ENCODE peak calls at places on chromosomes 3 and 15, in six cellular contexts. T is activated naive CD8-positive, alpha-beta T cell treated with anti-CD3 and anti-CD28 coated beads for 36 hours; D is progenitor cell of endocrine pancreas; B is mesendoderm; U is fibroblast of mammary gland; Z is NCI-H69. I is an unnamed sample.

GRCh38 chr15:24955549-24955929 is 752 bp downstream of the SNRPN start:
- DNase-seq in Z (peak), D (no peak), U (no peak), T (peak), B (no peak), I (peak)

GRCh38 chr15:74333093-74333492 is 34.4 kb downstream of the CYP11A1 start:
- DNase-seq in Z (no peak), D (no peak), T (no peak), B (no peak), U (no peak), I (no peak)

GRCh38 chr3:121436641-121437040 is 109.1 kb downstream of the POLQ start:
- DNase-seq in B (no peak), T (no peak), Z (no peak), D (no peak), U (no peak), I (no peak)

GRCh38 chr3:118628704-118629341 is 405.8 kb downstream of the IGSF11 start:
- DNase-seq in T (peak), U (peak), Z (peak), B (peak), D (peak), I (no peak)

GRCh38 chr3:150603888-150604319 is 783 bp downstream of the SELENOT start:
- DNase-seq in D (no peak), B (peak), Z (peak), T (no peak), U (no peak), I (no peak)

GRCh38 chr15:70617076-70617910 is 146.1 kb downstream of the UACA start:
- DNase-seq in Z (peak), D (no peak), U (no peak), B (no peak), T (no peak), I (no peak)

GRCh38 chr3:127637546-127637945 is 8.6 kb downstream of the PODXL2 start:
- DNase-seq in B (no peak), T (peak), D (no peak), U (no peak), Z (peak), I (no peak)

GRCh38 chr15:52241489-52241888 is 50.3 kb upstream of the GNB5 start:
- DNase-seq in D (no peak), U (no peak), Z (no peak), T (no peak), B (no peak), I (no peak)

GRCh38 chr15:78049691-78050440 is 27.6 kb downstream of the TBC1D2B start:
- DNase-seq in B (no peak), U (peak), T (peak), D (no peak), Z (no peak), I (no peak)

GRCh38 chr15:77582763-77583162 is 49.9 kb downstream of the LINGO1 start:
- DNase-seq in Z (peak), T (no peak), D (no peak), B (no peak), U (no peak), I (no peak)

GRCh38 chr3:73409405-73409804 is 215.3 kb downstream of the PDZRN3 start:
- DNase-seq in U (peak), T (no peak), D (no peak), B (no peak), Z (no peak), I (no peak)

GRCh38 chr3:65617209-65617608 is 421.5 kb downstream of the MAGI1 start:
- DNase-seq in Z (no peak), T (no peak), U (no peak), D (no peak), B (no peak), I (no peak)